ENCODE peak calls at places on chromosomes 5 and 9, in ten cellular contexts. E is fibroblast of lung, A is MM.1S, P is thyroid gland, U is PC-3, J is kidney, H is H1, C is transverse colon, X is upper lobe of right lung, G is Peyer's patch. M is an unnamed sample. For H3K9me3 and H3K4me1, the result is how much of the 10 kb centered on the place peaks cover.

GRCh38 chr5:1110930-1111726 is 735 bp downstream of the SLC12A7 start:
- DNase-seq in U (peak), G (peak), A (no peak), H (no peak), C (no peak), J (peak), X (peak), E (peak), P (peak), M (peak)

GRCh38 chr5:73447234-73448071 is 1.1 kb downstream of the FOXD1 start:
- DNase-seq in X (peak), C (peak), J (peak), A (peak), E (peak), P (no peak), H (no peak), G (peak), U (peak), M (peak)

GRCh38 chr9:3008091-3008490 is 164.2 kb upstream of the PUM3 start:
- DNase-seq in P (no peak), A (no peak), J (no peak), E (no peak), X (no peak), H (no peak), U (peak), C (no peak), G (no peak), M (no peak)

GRCh38 chr5:53481887-53482716 is 1.7 kb downstream of the FST start:
- DNase-seq in G (peak), A (peak), C (peak), E (peak), J (peak), U (no peak), X (peak), P (peak), H (no peak), M (peak)

GRCh38 chr5:113336975-113337374 is 97.8 kb downstream of the TSSK1B start:
- DNase-seq in C (no peak), H (peak), U (peak), P (no peak), G (no peak), A (peak), E (peak), X (no peak), J (peak), M (peak)

GRCh38 chr5:177309351-177310191 is 2.1 kb downstream of the MXD3 start:
- DNase-seq in U (peak), A (peak), J (peak), H (peak), G (peak), C (peak), P (peak), X (peak), E (peak), M (peak)

GRCh38 chr9:130912932-130913598 is 16.5 kb upstream of the QRFP start:
- DNase-seq in A (no peak), X (no peak), G (no peak), C (no peak), E (peak), J (peak), H (no peak), U (peak), P (peak), M (no peak)

GRCh38 chr9:911003-911402 is 65.5 kb upstream of the DMRT3 start:
- DNase-seq in H (peak), A (no peak), X (no peak), J (no peak), P (no peak), U (no peak), G (no peak), E (no peak), C (no peak), M (peak)

GRCh38 chr9:134895103-134895502 is 14.5 kb downstream of the FCN2 start:
- DNase-seq in C (no peak), P (no peak), U (no peak), H (no peak), E (peak), A (no peak), J (no peak), G (no peak), X (peak), M (no peak)

GRCh38 chr5:139844472-139845145 is 49.0 kb downstream of the PSD2 start:
- DNase-seq in G (peak), A (peak), J (peak), P (peak), U (peak), X (peak), E (peak), C (peak), H (peak), M (peak)

GRCh38 chr9:133572821-133573361 is 36.3 kb downstream of the FAM163B start:
- DNase-seq in H (no peak), C (peak), J (no peak), U (no peak), E (no peak), G (no peak), X (peak), P (peak), A (no peak), M (no peak)

GRCh38 chr5:122612901-122613300 is 162.0 kb upstream of the SNX2 start:
- DNase-seq in E (no peak), J (no peak), G (no peak), A (no peak), X (no peak), U (no peak), H (no peak), P (peak), C (no peak), M (peak)

GRCh38 chr9:135993840-135994776 is 32.9 kb upstream of the UBAC1 start:
- DNase-seq in H (no peak), J (no peak), E (no peak), C (no peak), P (no peak), X (no peak), A (no peak), U (no peak), G (no peak), M (no peak)

GRCh38 chr5:76716456-76717157 is 681 bp downstream of the F2R start:
- DNase-seq in A (no peak), X (no peak), U (no peak), J (no peak), H (no peak), C (no peak), E (no peak), P (no peak), G (no peak), M (peak)

GRCh38 chr5:126267435-126267834 is 155.8 kb upstream of the GRAMD2B start:
- DNase-seq in A (no peak), C (peak), H (no peak), J (no peak), P (no peak), X (no peak), U (peak), E (no peak), G (no peak), M (no peak)

GRCh38 chr5:623531-623930 is 11.4 kb downstream of the CEP72 start:
- DNase-seq in P (no peak), A (no peak), U (no peak), G (no peak), C (no peak), X (no peak), J (peak), E (no peak), H (no peak), M (no peak)

GRCh38 chr5:103389846-103390245 is 131.3 kb downstream of the MACIR start:
- DNase-seq in P (no peak), U (no peak), G (no peak), H (no peak), J (no peak), E (no peak), A (no peak), C (no peak), X (no peak), M (no peak)

GRCh38 chr9:136648746-136649145 is 14.0 kb upstream of the EGFL7 start:
- DNase-seq in U (no peak), G (peak), J (peak), E (no peak), C (no peak), X (peak), P (peak), A (no peak), H (no peak), M (no peak)

GRCh38 chr5:53956632-53957031 is 353.7 kb downstream of the ARL15 start:
- DNase-seq in A (no peak), E (no peak), U (no peak), J (no peak), G (no peak), P (no peak), H (no peak), X (no peak), C (no peak), M (no peak)

GRCh38 chr5:169717298-169717697 is 80.2 kb downstream of the DOCK2 start:
- DNase-seq in C (no peak), G (no peak), P (no peak), E (peak), A (no peak), X (no peak), J (no peak), U (peak), H (no peak), M (no peak)

GRCh38 chr9:132879443-132880310 is 979 bp downstream of the SPACA9 start:
- DNase-seq in C (no peak), X (no peak), U (no peak), G (no peak), P (no peak), J (no peak), H (no peak), A (no peak), E (no peak), M (no peak)

GRCh38 chr9:123465304-123465703 is 109.3 kb downstream of the CRB2 start:
- DNase-seq in H (no peak), U (no peak), C (no peak), J (no peak), E (no peak), G (no peak), X (no peak), A (no peak), P (no peak), M (no peak)

GRCh38 chr9:94472766-94473165 is 82.1 kb upstream of the PCAT7 start:
- DNase-seq in G (no peak), C (no peak), A (no peak), E (no peak), U (no peak), X (no peak), P (no peak), H (no peak), J (no peak), M (no peak)
- H3K9me3 ChIP-seq in G (under half), C (under half), A (under half), E (under half), U (under half), X (under half), P (under half), H (under half), J (under half), M (under half)

DNA sequence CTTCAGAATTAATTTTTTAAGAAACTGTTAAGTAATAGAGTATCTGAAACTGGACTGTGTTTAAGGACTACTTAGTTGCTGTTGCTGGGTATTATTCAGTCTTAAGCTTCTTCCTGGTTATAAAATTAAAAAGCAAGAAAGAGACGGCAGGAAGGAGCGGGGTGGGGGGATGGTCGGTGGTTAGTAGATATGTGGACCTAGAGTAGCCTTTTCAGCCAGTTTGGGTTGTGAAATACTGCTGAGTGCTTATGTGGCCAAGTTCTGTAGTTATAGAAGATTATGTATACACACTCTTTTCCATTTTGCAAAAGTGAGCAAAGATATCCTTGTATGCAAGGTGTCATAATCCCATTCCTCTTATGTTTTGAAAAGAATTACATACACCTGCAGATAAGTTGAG is 28.5 kb downstream of the TRIO start:
- DNase-seq in U (no peak), A (no peak), P (no peak), X (no peak), C (no peak), E (peak), J (no peak), H (no peak), G (no peak), M (no peak)
- H3K4me1 ChIP-seq in U (half or more), A (under half), P (under half), X (half or more), C (under half), E (under half), J (under half), H (under half), G (under half), M (under half)

DNA sequence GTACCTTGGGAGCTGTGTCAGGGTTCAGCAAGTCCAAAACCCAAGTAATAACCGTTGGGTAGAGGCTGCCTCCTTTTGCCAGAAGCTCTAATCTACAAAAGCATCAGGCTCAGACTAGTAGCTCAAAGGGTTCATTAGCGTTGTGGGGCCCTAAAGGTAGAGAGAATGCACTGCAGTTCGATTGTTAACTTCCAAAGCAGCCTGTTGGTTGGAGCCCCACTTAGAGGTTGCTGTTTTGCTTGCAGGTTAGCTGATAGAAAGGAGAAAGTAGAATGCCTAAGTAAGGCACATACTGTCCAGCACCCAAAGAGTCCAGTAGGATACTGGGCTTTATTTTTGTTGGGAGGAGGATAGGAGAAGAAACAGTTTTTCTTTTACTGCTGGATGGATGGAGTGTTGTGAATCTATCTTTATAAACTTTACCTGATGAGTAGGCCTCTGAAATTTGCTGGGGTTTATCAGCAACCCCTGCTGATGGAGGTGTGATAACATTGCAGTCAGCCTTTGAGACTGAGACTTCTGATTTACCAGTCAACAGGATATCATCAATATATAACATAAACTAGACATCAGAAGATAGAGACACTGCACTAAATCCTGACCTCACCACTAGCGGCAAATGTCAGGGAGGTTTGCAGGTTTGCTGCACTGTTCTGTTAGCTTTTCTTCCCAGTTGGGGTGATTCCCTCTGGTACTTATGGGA is 34.8 kb downstream of the ZNF131 start:
- DNase-seq in X (no peak), U (no peak), H (no peak), J (no peak), P (no peak), G (no peak), A (no peak), E (no peak), C (no peak), M (peak)
- TF ChIP-seq CTCF in X (no peak), U (no peak), H (peak), J (no peak), P (no peak), G (no peak), A (no peak), E (no peak), C (no peak), M (peak)

DNA sequence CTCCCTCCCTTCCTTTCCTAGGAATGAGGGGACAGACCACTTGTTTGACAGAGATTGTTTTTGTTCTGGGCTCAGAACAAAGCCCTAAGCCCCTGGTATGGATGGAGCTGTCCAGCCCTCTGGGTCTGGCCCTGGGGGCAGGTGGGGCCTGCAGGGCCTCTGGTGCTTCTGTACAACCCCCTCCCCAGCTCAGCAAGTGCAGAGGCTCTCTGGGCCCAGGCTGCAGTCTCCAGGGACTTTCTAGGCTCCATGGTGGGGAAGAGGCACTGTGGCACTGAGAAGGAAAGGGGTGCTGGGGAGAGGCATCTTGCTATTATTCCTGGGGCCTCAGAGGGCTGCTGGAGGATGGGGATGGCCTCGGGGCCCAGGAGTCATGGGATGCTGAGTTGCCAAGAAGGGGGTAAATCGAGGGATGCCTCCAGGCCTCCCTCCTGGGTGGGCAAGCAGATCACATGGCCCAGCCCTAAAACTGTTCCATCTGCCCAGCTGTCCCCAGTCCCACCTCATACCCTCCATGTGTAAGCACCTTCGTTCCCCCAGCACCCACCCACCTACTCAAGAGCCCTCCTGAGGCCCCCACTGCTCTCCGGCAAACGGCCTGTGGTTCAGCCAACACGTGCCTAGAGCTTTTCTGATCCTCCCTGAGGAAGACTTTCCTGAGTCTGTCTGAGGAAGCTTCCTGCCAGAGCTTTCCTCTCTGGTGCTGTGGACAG is 225.7 kb downstream of the CACNA1B start:
- DNase-seq in J (peak), E (no peak), G (no peak), C (no peak), P (no peak), H (no peak), U (no peak), X (peak), A (no peak), M (peak)
- H3K9me3 ChIP-seq in J (under half), E (under half), G (under half), C (under half), P (under half), H (half or more), U (under half), X (under half), A (under half), M (under half)

GRCh38 chr5:68227532-68228160 is 12.1 kb downstream of the PIK3R1 start:
- DNase-seq in A (peak), U (no peak), G (no peak), P (no peak), X (no peak), C (no peak), H (no peak), J (no peak), E (no peak), M (no peak)

GRCh38 chr5:68226564-68227073 is 11.1 kb downstream of the PIK3R1 start:
- DNase-seq in E (no peak), G (no peak), H (no peak), U (no peak), C (no peak), X (no peak), J (no peak), A (no peak), P (no peak), M (no peak)

GRCh38 chr5:68224561-68225187 is 9.1 kb downstream of the PIK3R1 start:
- DNase-seq in P (no peak), G (no peak), H (no peak), U (no peak), C (no peak), J (no peak), E (peak), X (no peak), A (no peak), M (no peak)

GRCh38 chr5:68225911-68226563 is 10.5 kb downstream of the PIK3R1 start:
- DNase-seq in X (no peak), U (no peak), G (peak), P (no peak), E (no peak), J (no peak), A (no peak), H (no peak), C (peak), M (no peak)

GRCh38 chr5:68225188-68225910 is 9.8 kb downstream of the PIK3R1 start:
- DNase-seq in X (no peak), A (no peak), G (peak), J (peak), H (no peak), C (peak), E (peak), U (no peak), P (peak), M (no peak)
- H3K4me1 ChIP-seq in X (half or more), A (under half), G (under half), J (under half), H (under half), C (half or more), E (under half), U (under half), P (under half), M (under half)